ENCODE peak calls at places on chromosome 5, in four cellular contexts. D, H, F and A are unnamed samples.

GRCh38 chr5:76083555-76084495 is 642 bp downstream of the SV2C start:
- DNase-seq in F (no peak), H (peak), D (no peak), A (peak)

GRCh38 chr5:31774779-31775178 is 135.8 kb downstream of the PDZD2 start:
- DNase-seq in H (no peak), F (no peak), D (no peak), A (no peak)

GRCh38 chr5:158154226-158155005 is 295.5 kb upstream of the CLINT1 start:
- DNase-seq in H (no peak), D (peak), F (no peak), A (no peak)

GRCh38 chr5:90939208-90939607 is 380.6 kb downstream of the ADGRV1 start:
- DNase-seq in H (no peak), D (no peak), F (no peak), A (no peak)

GRCh38 chr5:96648023-96648422 is 14.2 kb upstream of the CAST start:
- DNase-seq in H (peak), F (no peak), D (no peak), A (no peak)

GRCh38 chr5:143431789-143432188 is 28.3 kb upstream of the NR3C1 start:
- DNase-seq in D (no peak), F (no peak), H (no peak), A (no peak)

GRCh38 chr5:32312194-32312681 is 501 bp downstream of the MTMR12 start:
- DNase-seq in F (no peak), D (peak), H (peak), A (peak)

GRCh38 chr5:103648086-103648485 is 85.5 kb upstream of the NUDT12 start:
- DNase-seq in F (no peak), D (no peak), H (no peak), A (no peak)

GRCh38 chr5:56479701-56480304 is 246.7 kb upstream of the ANKRD55 start:
- DNase-seq in D (no peak), F (no peak), H (peak), A (peak)

GRCh38 chr5:168162464-168162863 is 129.0 kb upstream of the WWC1 start:
- DNase-seq in F (no peak), D (no peak), H (no peak), A (no peak)

GRCh38 chr5:148792649-148793048 is 33.8 kb upstream of the ADRB2 start:
- DNase-seq in F (no peak), H (no peak), D (no peak), A (no peak)

GRCh38 chr5:77774981-77775772 is 962 bp downstream of the TBCA start:
- DNase-seq in D (peak), F (no peak), H (no peak), A (no peak)

GRCh38 chr5:54725391-54726280 is 208.1 kb downstream of the SNX18 start:
- DNase-seq in D (no peak), H (no peak), F (no peak), A (no peak)

GRCh38 chr5:120769291-120769872 is 305.3 kb downstream of the PRR16 start:
- DNase-seq in D (no peak), F (no peak), H (no peak), A (no peak)

GRCh38 chr5:34022131-34022705 is 14.4 kb upstream of the AMACR start:
- DNase-seq in H (peak), F (no peak), D (no peak), A (peak)

GRCh38 chr5:43110606-43111170 is 10.0 kb upstream of the ZNF131 start:
- DNase-seq in D (no peak), H (no peak), F (peak), A (no peak)

GRCh38 chr5:58635416-58635815 is 52.5 kb downstream of the RAB3C start:
- DNase-seq in H (no peak), F (no peak), D (no peak), A (no peak)
- TF ChIP-seq CTCF in H (no peak), F (no peak), D (no peak), A (no peak)

DNA sequence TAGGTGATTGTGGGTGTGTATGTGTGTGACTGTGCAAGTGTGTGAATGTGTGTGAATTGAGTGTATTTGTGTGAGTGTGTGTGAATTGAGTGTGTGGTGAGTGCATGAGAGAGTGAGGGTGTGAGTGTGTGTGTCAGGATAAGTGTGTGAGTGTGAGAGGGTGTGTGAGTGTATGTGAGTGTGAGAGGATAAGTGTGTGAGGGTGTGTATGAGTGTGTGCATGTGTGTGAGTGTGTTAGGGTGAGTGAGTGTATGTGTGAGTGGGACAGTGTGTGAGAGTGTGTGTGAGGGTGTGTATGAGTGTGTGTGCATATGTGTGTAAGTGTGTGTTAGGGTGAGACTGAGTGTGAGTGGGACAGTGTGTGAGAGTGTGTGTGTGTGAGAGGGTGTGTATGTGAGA is 21.7 kb downstream of the GPRIN1 start:
- DNase-seq in D (no peak), F (no peak), H (no peak), A (no peak)
- TF ChIP-seq CTCF in D (no peak), F (no peak), H (no peak), A (no peak)

GRCh38 chr5:159735749-159736660 is 180.3 kb upstream of the ADRA1B start:
- DNase-seq in F (no peak), H (no peak), D (no peak), A (no peak)

GRCh38 chr5:159736844-159737243 is 179.4 kb upstream of the ADRA1B start:
- DNase-seq in F (no peak), H (no peak), D (no peak), A (no peak)

GRCh38 chr5:159735036-159735435 is 181.2 kb upstream of the ADRA1B start:
- DNase-seq in D (no peak), H (no peak), F (no peak), A (no peak)

GRCh38 chr5:159732220-159732619 is 184.1 kb upstream of the ADRA1B start:
- DNase-seq in F (no peak), D (no peak), H (no peak), A (no peak)

DNA sequence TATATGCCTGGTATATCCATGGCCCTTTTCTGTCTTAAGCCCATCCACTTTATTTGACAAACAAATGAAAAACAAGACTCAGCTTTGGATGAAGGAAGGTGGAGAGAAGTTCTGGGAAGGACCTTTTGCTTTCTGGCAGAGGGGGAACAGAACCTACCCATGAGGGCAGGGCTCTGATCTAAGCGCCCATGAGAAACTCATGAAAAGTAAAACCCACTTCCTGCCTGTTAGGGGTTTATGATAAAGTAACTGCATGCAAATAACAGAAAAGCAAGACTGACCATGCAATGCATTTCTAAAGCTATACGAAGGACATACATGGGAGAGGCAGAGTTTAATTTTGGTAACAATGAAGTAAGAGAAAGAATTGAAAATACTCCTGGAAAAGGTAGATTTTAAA is 181.9 kb upstream of the ADRA1B start:
- DNase-seq in D (no peak), H (no peak), F (no peak), A (no peak)
- TF ChIP-seq CTCF in D (no peak), H (no peak), F (no peak), A (no peak)

GRCh38 chr5:177546262-177546741 is 8.1 kb downstream of the FAM193B start:
- DNase-seq in D (peak), H (no peak), F (no peak), A (no peak)
- TF ChIP-seq CTCF in D (no peak), H (no peak), F (no peak), A (no peak)

GRCh38 chr5:122300374-122300773 is 11.7 kb upstream of the SNCAIP start:
- DNase-seq in F (no peak), H (no peak), D (no peak), A (no peak)

GRCh38 chr5:122297587-122298298 is 14.3 kb upstream of the SNCAIP start:
- DNase-seq in H (peak), F (no peak), D (no peak), A (no peak)

GRCh38 chr5:122292357-122292756 is 19.7 kb upstream of the SNCAIP start:
- DNase-seq in D (no peak), F (no peak), H (no peak), A (no peak)

GRCh38 chr5:122291000-122291592 is 20.9 kb upstream of the SNCAIP start:
- DNase-seq in F (no peak), H (no peak), D (peak), A (no peak)

GRCh38 chr5:122295138-122295537 is 16.9 kb upstream of the SNCAIP start:
- DNase-seq in D (no peak), F (no peak), H (no peak), A (no peak)
- TF ChIP-seq CTCF in D (no peak), F (peak), H (peak), A (peak)

DNA sequence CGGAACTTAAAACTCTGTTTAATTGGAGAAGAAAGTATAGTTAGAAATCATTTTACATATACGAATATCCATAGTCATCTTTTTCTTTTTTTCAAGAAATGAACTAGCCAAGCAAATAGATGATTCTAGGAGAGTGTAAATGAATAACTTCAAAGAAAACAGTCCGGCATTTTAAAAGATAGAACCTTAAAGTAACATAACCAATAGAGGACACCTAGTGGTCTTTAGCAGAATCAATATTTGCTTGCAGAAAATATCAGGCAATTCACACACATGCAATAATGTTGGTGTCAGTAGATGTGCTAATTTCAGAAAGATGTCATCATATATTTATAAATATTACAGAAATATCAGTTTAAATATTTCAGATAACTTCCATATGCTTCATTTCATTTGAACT is 57.1 kb downstream of the HCN1 start:
- DNase-seq in D (no peak), H (no peak), F (no peak), A (no peak)
- TF ChIP-seq CTCF in D (no peak), H (peak), F (peak), A (no peak)

GRCh38 chr5:4228708-4229107 is 633.1 kb downstream of the IRX1 start:
- DNase-seq in F (no peak), H (no peak), D (no peak), A (no peak)
- TF ChIP-seq CTCF in F (no peak), H (no peak), D (no peak), A (no peak)